ENCODE peak calls at places on chromosome 9, in six cellular contexts. X is cardiac muscle cell, Z is GM23248, H is adrenal gland, N is keratinocyte, B is mesenchymal stem cell. D is an unnamed sample. For H3K27me3, the result is how much of the 10 kb centered on the place peaks cover.

GRCh38 chr9:98031935-98032334 is 24.6 kb upstream of the NANS start:
- DNase-seq in X (no peak), H (no peak), B (peak), Z (peak), N (no peak), D (peak)

GRCh38 chr9:96071245-96072124 is 196.0 kb downstream of the ERCC6L2 start:
- DNase-seq in N (no peak), H (no peak), X (peak), B (peak), Z (peak), D (peak)

GRCh38 chr9:72633966-72634365 is 112.6 kb downstream of the TMC1 start:
- DNase-seq in Z (peak), N (no peak), X (peak), H (no peak), B (no peak), D (peak)

GRCh38 chr9:120368799-120369198 is 211.2 kb downstream of the CDK5RAP2 start:
- DNase-seq in X (no peak), H (no peak), B (no peak), Z (no peak), N (no peak), D (no peak)

GRCh38 chr9:129813661-129814060 is 10.3 kb downstream of the TOR1A start:
- DNase-seq in B (no peak), Z (no peak), H (no peak), N (no peak), X (no peak), D (no peak)

GRCh38 chr9:127104465-127105311 is 17.7 kb downstream of the ANGPTL2 start:
- DNase-seq in N (no peak), B (no peak), Z (peak), X (peak), H (peak), D (no peak)

GRCh38 chr9:32434892-32435291 is 50.4 kb downstream of the ACO1 start:
- DNase-seq in Z (no peak), N (no peak), X (no peak), H (no peak), B (peak), D (no peak)

GRCh38 chr9:123419721-123420559 is 63.9 kb downstream of the CRB2 start:
- DNase-seq in X (no peak), N (no peak), H (no peak), Z (no peak), B (no peak), D (no peak)

GRCh38 chr9:37747271-37747753 is 6.3 kb upstream of the TRMT10B start:
- DNase-seq in X (peak), Z (peak), N (no peak), B (peak), H (peak), D (peak)

GRCh38 chr9:88628114-88628513 is 93.1 kb downstream of the NXNL2 start:
- DNase-seq in H (no peak), B (no peak), X (no peak), Z (peak), N (no peak), D (no peak)

GRCh38 chr9:134679616-134680392 is 38.2 kb downstream of the COL5A1 start:
- DNase-seq in B (no peak), N (no peak), Z (no peak), H (no peak), X (no peak), D (no peak)

GRCh38 chr9:95226921-95227320 is 90.6 kb downstream of the FANCC start:
- DNase-seq in X (no peak), H (no peak), B (no peak), N (no peak), Z (no peak), D (no peak)

GRCh38 chr9:134886413-134886913 is 5.9 kb downstream of the FCN2 start:
- DNase-seq in Z (no peak), B (no peak), H (no peak), N (no peak), X (no peak), D (no peak)

GRCh38 chr9:90290716-90291485 is 351.7 kb downstream of the DIRAS2 start:
- DNase-seq in H (no peak), Z (no peak), B (peak), X (peak), N (no peak), D (no peak)

GRCh38 chr9:122338989-122339388 is 31.8 kb upstream of the PTGS1 start:
- DNase-seq in H (no peak), X (no peak), B (no peak), N (no peak), Z (no peak), D (no peak)

GRCh38 chr9:111601237-111602018 is 2.0 kb upstream of the PTGR1 start:
- DNase-seq in B (peak), Z (peak), H (peak), N (no peak), X (peak), D (no peak)

GRCh38 chr9:33076031-33076359 is 479 bp downstream of the SMU1 start:
- DNase-seq in B (peak), H (no peak), Z (peak), N (peak), X (peak), D (no peak)

GRCh38 chr9:13718086-13718485 is 438.6 kb upstream of the MPDZ start:
- DNase-seq in H (no peak), B (no peak), Z (peak), X (no peak), N (peak), D (no peak)

GRCh38 chr9:4865685-4866084 is 72.9 kb downstream of the RCL1 start:
- DNase-seq in Z (no peak), X (no peak), N (no peak), H (no peak), B (no peak), D (no peak)

GRCh38 chr9:89461302-89461701 is 36.6 kb downstream of the SEMA4D start:
- DNase-seq in H (peak), N (no peak), Z (peak), X (peak), B (peak), D (peak)

GRCh38 chr9:3434594-3434993 is 91.2 kb downstream of the RFX3 start:
- DNase-seq in N (no peak), Z (peak), H (no peak), B (peak), X (peak), D (no peak)

GRCh38 chr9:84862786-84863185 is 193.3 kb downstream of the NTRK2 start:
- DNase-seq in X (peak), B (peak), N (peak), H (no peak), Z (peak), D (peak)

GRCh38 chr9:135085830-135086546 is 1.5 kb upstream of the OLFM1 start:
- DNase-seq in N (no peak), H (peak), B (peak), Z (peak), X (peak), D (peak)

GRCh38 chr9:37732086-37732744 is 21.4 kb upstream of the TRMT10B start:
- DNase-seq in Z (no peak), X (no peak), H (no peak), B (no peak), N (no peak), D (no peak)

GRCh38 chr9:133920471-133920870 is 71.7 kb downstream of the VAV2 start:
- DNase-seq in B (no peak), N (no peak), H (no peak), X (no peak), Z (no peak), D (no peak)

GRCh38 chr9:124412228-124412575 is 3.0 kb downstream of the PSMB7 start:
- DNase-seq in Z (peak), H (no peak), X (no peak), N (no peak), B (no peak), D (peak)

GRCh38 chr9:107933042-107933441 is 443.5 kb upstream of the KLF4 start:
- DNase-seq in H (no peak), N (no peak), B (peak), Z (peak), X (peak), D (no peak)

GRCh38 chr9:120830151-120830550 is 12.6 kb downstream of the PSMD5 start:
- DNase-seq in N (no peak), B (no peak), H (no peak), Z (peak), X (no peak), D (no peak)

GRCh38 chr9:85522459-85523092 is 219.2 kb downstream of the AGTPBP1 start:
- DNase-seq in N (no peak), H (peak), X (peak), B (peak), Z (peak), D (peak)

GRCh38 chr9:99818439-99818992 is 3.2 kb upstream of the NR4A3 start:
- DNase-seq in Z (peak), B (peak), H (no peak), N (no peak), X (no peak), D (no peak)

GRCh38 chr9:6703898-6704639 is 53.7 kb upstream of the KDM4C start:
- DNase-seq in X (peak), Z (peak), B (peak), N (no peak), H (peak), D (peak)

GRCh38 chr9:123267481-123268239 is 726 bp downstream of the STRBP start:
- DNase-seq in Z (no peak), H (peak), N (no peak), B (no peak), X (no peak), D (no peak)

GRCh38 chr9:123568691-123569342 is 212.8 kb downstream of the CRB2 start:
- DNase-seq in H (no peak), Z (peak), N (no peak), X (peak), B (no peak), D (no peak)

DNA sequence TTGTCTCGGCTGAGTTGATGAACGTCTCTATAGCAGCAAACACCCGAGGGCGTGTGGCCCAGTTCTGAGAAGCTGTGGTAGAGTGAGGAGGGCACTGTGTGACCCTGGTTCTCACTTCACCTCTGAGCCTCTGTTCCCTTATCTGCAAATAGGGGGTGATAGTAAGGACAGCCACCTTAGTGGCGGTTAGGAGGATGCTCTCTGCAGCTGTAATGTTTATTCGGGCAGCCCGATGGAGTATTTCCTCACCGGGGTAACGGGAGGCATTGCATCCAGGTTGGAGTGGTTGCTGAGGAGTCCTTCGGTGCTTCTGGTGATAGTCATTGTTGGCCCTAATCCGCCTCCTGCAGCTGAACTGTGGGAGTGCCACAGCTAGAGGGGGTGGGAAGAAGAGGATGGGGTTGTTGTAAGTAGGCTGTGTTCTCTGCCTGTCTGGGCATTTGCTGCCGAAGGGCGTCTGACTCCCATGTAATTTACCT is 13.9 kb downstream of the PRRC2B start:
- DNase-seq in Z (peak), B (peak), X (peak), N (no peak), H (peak), D (peak)
- H3K4me3 ChIP-seq in Z (peak), B (peak), X (no peak), N (no peak), H (no peak), D (no peak)

GRCh38 chr9:113929634-113930092 is 53.6 kb downstream of the ZNF618 start:
- DNase-seq in H (no peak), X (peak), B (no peak), N (no peak), Z (peak), D (no peak)
- H3K27me3 ChIP-seq in H (under half), X (under half), B (under half), N (under half), Z (under half), D (under half)

GRCh38 chr9:83538172-83538889 is at the start of gene FRMD3:
- DNase-seq in N (no peak), H (peak), X (peak), Z (peak), B (peak), D (peak)

GRCh38 chr9:83537331-83538171 is 650 bp downstream of the FRMD3 start:
- DNase-seq in B (peak), Z (peak), X (peak), H (peak), N (no peak), D (no peak)

GRCh38 chr9:83536332-83536731 is 1.9 kb downstream of the FRMD3 start:
- DNase-seq in Z (no peak), X (no peak), H (no peak), N (no peak), B (no peak), D (no peak)

GRCh38 chr9:83535736-83536135 is 2.5 kb downstream of the FRMD3 start:
- DNase-seq in X (no peak), N (no peak), B (no peak), Z (no peak), H (no peak), D (no peak)

DNA sequence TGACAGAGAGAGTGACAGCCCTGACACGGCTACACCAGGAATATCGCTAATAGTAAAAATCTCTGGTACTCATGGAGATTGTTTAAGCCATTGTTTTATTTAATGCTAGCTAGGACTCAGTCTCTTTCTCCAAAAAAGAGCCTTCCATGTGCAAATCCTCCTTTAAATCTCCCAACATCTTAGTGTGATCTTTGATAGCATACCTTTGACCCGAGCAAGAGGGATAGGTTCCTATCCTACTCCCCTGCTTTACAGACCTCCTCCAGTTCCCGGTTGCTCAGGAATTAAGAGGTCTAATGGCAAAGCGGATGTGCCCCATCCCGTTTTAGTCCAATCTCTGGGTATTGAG is 663 bp upstream of the FRMD3 start:
- DNase-seq in N (no peak), B (no peak), X (no peak), H (no peak), Z (no peak), D (no peak)
- H3K4me3 ChIP-seq in N (no peak), B (peak), X (peak), H (no peak), Z (peak), D (peak)

GRCh38 chr9:34551751-34552605 is 29.2 kb upstream of the ENHO start:
- DNase-seq in B (no peak), H (no peak), X (no peak), N (no peak), Z (no peak), D (no peak)
- H3K27me3 ChIP-seq in B (under half), H (under half), X (under half), N (under half), Z (under half), D (under half)

GRCh38 chr9:136090060-136090735 is 4.9 kb downstream of the NACC2 start:
- DNase-seq in Z (no peak), N (no peak), H (no peak), X (no peak), B (no peak), D (no peak)
- H3K4me3 ChIP-seq in Z (no peak), N (no peak), H (no peak), X (no peak), B (no peak), D (no peak)

GRCh38 chr9:136665111-136665703 is 2.5 kb downstream of the EGFL7 start:
- DNase-seq in H (no peak), Z (peak), X (peak), N (no peak), B (peak), D (no peak)
- H3K27me3 ChIP-seq in H (under half), Z (under half), X (under half), N (under half), B (half or more), D (under half)

DNA sequence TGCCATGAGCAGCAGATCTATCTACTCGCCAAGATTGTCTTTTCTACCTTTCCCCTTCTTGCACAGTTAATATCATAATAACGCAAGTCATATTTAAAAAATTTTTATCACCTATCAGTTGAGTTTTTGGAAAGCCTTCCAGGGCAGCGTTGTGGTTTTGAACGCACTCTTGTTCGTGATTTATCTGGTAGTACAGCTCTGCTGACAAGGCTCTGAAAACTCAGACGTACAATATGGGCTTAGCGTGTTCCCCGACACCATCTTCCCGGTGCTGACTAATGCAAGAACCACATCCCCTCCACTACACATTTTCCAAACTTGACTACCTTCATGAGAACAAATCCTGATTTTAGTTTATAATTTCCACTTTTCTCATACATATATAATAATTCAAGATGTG is 1.6 kb upstream of the NFIL3 start:
- DNase-seq in B (no peak), N (no peak), H (no peak), X (peak), Z (peak), D (no peak)
- H3K4me3 ChIP-seq in B (peak), N (no peak), H (no peak), X (peak), Z (peak), D (no peak)